ENCODE peak calls at places on chromosomes 16 and 17, in five cellular contexts. One of them, this sample, is unnamed.

GRCh38 chr16:83781-84615 is 6.0 kb downstream of the MPG start:
- DNase-seq in lower leg skin: no peak
- DNase-seq in GM12891: no peak
- DNase-seq in heart left ventricle: no peak
- DNase-seq in uterus: no peak
- DNase-seq in this sample: peak; percentile 64

GRCh38 chr17:7084058-7084457 is 4.0 kb upstream of the CLEC10A start:
- DNase-seq in lower leg skin: no peak
- DNase-seq in GM12891: no peak
- DNase-seq in heart left ventricle: no peak
- DNase-seq in uterus: no peak
- DNase-seq in this sample: peak; percentile 79

GRCh38 chr17:4807534-4808377 is 804 bp downstream of the PLD2 start:
- DNase-seq in lower leg skin: no peak
- DNase-seq in GM12891: no peak
- DNase-seq in heart left ventricle: peak; percentile 64
- DNase-seq in uterus: no peak
- DNase-seq in this sample: no peak

GRCh38 chr16:85699628-85700027 is 10.9 kb upstream of the GINS2 start:
- DNase-seq in lower leg skin: no peak
- DNase-seq in GM12891: no peak
- DNase-seq in heart left ventricle: no peak
- DNase-seq in uterus: no peak
- DNase-seq in this sample: no peak

GRCh38 chr16:23539984-23540816 is 16.9 kb downstream of the EARS2 start:
- DNase-seq in lower leg skin: no peak
- DNase-seq in GM12891: no peak
- DNase-seq in heart left ventricle: no peak
- DNase-seq in uterus: no peak
- DNase-seq in this sample: no peak

GRCh38 chr16:23504453-23505179 is 5.7 kb downstream of the GGA2 start:
- DNase-seq in lower leg skin: peak; percentile 91
- DNase-seq in GM12891: peak; percentile 34
- DNase-seq in heart left ventricle: peak; percentile 73
- DNase-seq in uterus: peak; percentile 47
- DNase-seq in this sample: peak; percentile 87

GRCh38 chr16:84246679-84247077 is 6.9 kb upstream of the KCNG4 start:
- DNase-seq in lower leg skin: no peak
- DNase-seq in GM12891: no peak
- DNase-seq in heart left ventricle: no peak
- DNase-seq in uterus: no peak
- DNase-seq in this sample: no peak

GRCh38 chr17:60665602-60666001 is 12.0 kb upstream of the BCAS3 start:
- DNase-seq in lower leg skin: no peak
- DNase-seq in GM12891: no peak
- DNase-seq in heart left ventricle: no peak
- DNase-seq in uterus: no peak
- DNase-seq in this sample: no peak

GRCh38 chr17:43766413-43767052 is 7.9 kb upstream of the SOST start:
- DNase-seq in lower leg skin: peak; percentile 90
- DNase-seq in GM12891: no peak
- DNase-seq in heart left ventricle: no peak
- DNase-seq in uterus: peak; percentile 61
- DNase-seq in this sample: peak; percentile 56

GRCh38 chr16:90008708-90009145 is 10.5 kb downstream of the DBNDD1 start:
- DNase-seq in lower leg skin: no peak
- DNase-seq in GM12891: peak; percentile 78
- DNase-seq in heart left ventricle: no peak
- DNase-seq in uterus: no peak
- DNase-seq in this sample: no peak

GRCh38 chr16:82523786-82524185 is 103.0 kb upstream of the CDH13 start:
- DNase-seq in lower leg skin: no peak
- DNase-seq in GM12891: no peak
- DNase-seq in heart left ventricle: no peak
- DNase-seq in uterus: no peak
- DNase-seq in this sample: no peak

GRCh38 chr17:38918916-38919315 is 6.5 kb upstream of the LASP1NB start:
- DNase-seq in lower leg skin: peak; percentile 74
- DNase-seq in GM12891: no peak
- DNase-seq in heart left ventricle: no peak
- DNase-seq in uterus: no peak
- DNase-seq in this sample: no peak

GRCh38 chr17:2705888-2706795 is 5.4 kb downstream of the CLUH start:
- DNase-seq in lower leg skin: no peak
- DNase-seq in GM12891: no peak
- DNase-seq in heart left ventricle: peak; percentile 65
- DNase-seq in uterus: no peak
- DNase-seq in this sample: no peak

GRCh38 chr17:82106697-82107305 is 8.8 kb upstream of the FASN start:
- DNase-seq in lower leg skin: no peak
- DNase-seq in GM12891: no peak
- DNase-seq in heart left ventricle: peak; percentile 57
- DNase-seq in uterus: peak; percentile 17
- DNase-seq in this sample: no peak

GRCh38 chr17:61248399-61248798 is 151.2 kb upstream of the TBX2 start:
- DNase-seq in lower leg skin: no peak
- DNase-seq in GM12891: no peak
- DNase-seq in heart left ventricle: no peak
- DNase-seq in uterus: no peak
- DNase-seq in this sample: no peak

GRCh38 chr16:2468142-2468724 is 2.9 kb upstream of the NTN3 start:
- DNase-seq in lower leg skin: no peak
- DNase-seq in GM12891: no peak
- DNase-seq in heart left ventricle: peak; percentile 58
- DNase-seq in uterus: no peak
- DNase-seq in this sample: peak; percentile 14

GRCh38 chr17:2656293-2656692 is 55.3 kb downstream of the CLUH start:
- DNase-seq in lower leg skin: no peak
- DNase-seq in GM12891: no peak
- DNase-seq in heart left ventricle: no peak
- DNase-seq in uterus: no peak
- DNase-seq in this sample: no peak

GRCh38 chr17:66647391-66647983 is 187.4 kb upstream of the CACNG5 start:
- DNase-seq in lower leg skin: no peak
- DNase-seq in GM12891: no peak
- DNase-seq in heart left ventricle: no peak
- DNase-seq in uterus: no peak
- DNase-seq in this sample: no peak

GRCh38 chr17:79023886-79024771 is at the start of gene C1QTNF1:
- DNase-seq in lower leg skin: peak; percentile 92
- DNase-seq in GM12891: peak; percentile 62
- DNase-seq in heart left ventricle: peak; percentile 82
- DNase-seq in uterus: no peak
- DNase-seq in this sample: no peak
- TF ChIP-seq POLR2A in lower leg skin: no peak
- TF ChIP-seq POLR2A in GM12891: no peak
- TF ChIP-seq POLR2A in heart left ventricle: no peak
- TF ChIP-seq POLR2A in uterus: peak; percentile 10
- TF ChIP-seq POLR2A in this sample: no peak

DNA sequence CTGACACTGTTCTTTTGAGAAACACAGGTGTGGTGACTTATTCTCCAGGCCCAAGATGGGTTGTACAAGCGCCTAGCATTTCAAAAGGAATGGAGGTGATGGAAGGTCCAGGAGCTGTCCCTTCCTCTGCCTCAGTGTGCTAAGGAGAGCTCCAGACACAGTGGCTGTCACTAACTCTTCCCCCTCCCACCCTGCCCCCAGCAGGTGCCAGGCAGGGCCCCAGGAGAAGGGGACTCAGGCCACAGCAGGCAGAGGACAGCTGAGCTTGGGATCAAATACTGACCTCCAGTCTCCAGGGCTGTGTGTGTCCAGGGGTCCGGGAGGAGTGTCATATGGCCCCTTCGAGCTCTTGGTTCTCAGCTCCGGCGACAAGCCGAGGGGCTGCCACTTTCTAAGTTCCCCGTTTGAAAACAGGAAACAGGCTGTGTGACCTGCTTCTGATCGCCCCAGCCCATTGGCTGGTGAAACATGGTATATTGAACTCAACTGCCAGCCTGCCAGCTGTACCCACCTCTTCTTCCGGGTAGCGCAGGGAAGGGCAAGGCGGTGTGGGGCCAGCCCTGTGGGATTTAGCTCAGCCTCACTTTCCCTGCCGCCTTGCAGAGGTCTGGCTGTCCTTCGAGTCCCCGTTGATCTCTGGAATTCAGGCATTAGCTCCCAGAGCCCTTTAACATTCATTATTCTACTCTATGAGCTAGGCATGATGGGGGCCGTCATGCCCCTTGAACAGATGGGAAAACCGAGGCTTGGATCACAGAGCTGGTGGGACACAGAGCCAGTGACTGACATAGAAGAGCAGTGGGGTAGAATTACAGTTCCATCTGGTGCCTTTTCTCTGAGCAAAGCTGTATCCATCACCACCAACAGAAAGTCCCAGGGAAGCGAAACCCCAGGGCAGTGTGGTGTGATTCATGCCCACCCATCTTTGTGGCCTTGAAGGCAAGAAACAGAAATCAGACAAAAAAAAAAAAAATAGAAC is at the start of gene SNX20:
- DNase-seq in lower leg skin: peak; percentile 87
- DNase-seq in GM12891: no peak
- DNase-seq in heart left ventricle: no peak
- DNase-seq in uterus: no peak
- DNase-seq in this sample: no peak
- TF ChIP-seq POLR2A in lower leg skin: no peak
- TF ChIP-seq POLR2A in GM12891: peak; percentile 61
- TF ChIP-seq POLR2A in heart left ventricle: no peak
- TF ChIP-seq POLR2A in uterus: no peak
- TF ChIP-seq POLR2A in this sample: no peak

GRCh38 chr16:88368036-88368435 is 14.7 kb upstream of the ZNF469 start:
- DNase-seq in lower leg skin: no peak
- DNase-seq in GM12891: no peak
- DNase-seq in heart left ventricle: peak; percentile 51
- DNase-seq in uterus: no peak
- DNase-seq in this sample: peak; percentile 29
- TF ChIP-seq POLR2A in lower leg skin: no peak
- TF ChIP-seq POLR2A in GM12891: no peak
- TF ChIP-seq POLR2A in heart left ventricle: no peak
- TF ChIP-seq POLR2A in uterus: no peak
- TF ChIP-seq POLR2A in this sample: no peak

DNA sequence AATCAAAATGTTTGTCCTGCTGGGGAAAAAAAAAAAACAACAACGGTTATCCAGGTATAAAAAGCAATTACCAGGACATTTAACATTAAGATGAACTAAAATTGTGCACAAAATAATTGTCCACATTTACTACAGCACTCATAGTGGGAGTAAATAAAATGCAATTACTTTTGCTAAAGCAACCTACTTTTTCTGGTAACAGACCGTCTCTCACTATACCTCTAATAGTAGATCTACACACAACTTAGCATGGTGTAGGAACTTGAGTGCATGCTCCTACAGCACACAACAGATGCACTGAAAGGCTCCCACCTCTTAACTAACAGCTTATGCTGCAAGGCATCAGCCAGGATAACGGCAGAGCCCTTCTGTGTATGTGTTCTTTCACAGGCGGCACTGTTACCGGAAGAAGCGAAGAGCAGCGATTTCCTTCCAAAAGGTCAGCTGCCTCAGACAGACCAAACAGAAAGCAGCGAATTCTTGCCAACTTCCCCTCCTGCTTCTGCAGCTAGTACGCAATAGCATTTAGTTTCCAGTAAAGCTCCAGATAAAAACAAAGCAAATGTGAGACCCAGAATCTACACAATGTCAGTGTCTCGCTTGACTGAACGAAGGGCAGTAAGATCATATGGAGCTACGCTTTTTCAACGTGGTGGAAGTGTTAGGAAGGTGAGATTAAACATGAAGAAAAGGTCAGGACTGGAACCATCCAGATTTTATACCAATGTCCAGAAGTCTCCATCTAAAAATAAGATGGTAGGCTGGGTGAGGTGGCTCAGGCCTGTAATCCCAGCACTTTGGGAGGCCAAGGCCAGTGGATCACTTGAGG is 27.6 kb downstream of the STAT5B start:
- DNase-seq in lower leg skin: peak; percentile 93
- DNase-seq in GM12891: peak; percentile 35
- DNase-seq in heart left ventricle: peak; percentile 64
- DNase-seq in uterus: peak; percentile 90
- DNase-seq in this sample: peak; percentile 95
- TF ChIP-seq POLR2A in lower leg skin: no peak
- TF ChIP-seq POLR2A in GM12891: peak; percentile 86
- TF ChIP-seq POLR2A in heart left ventricle: peak; percentile 62
- TF ChIP-seq POLR2A in uterus: peak; percentile 72
- TF ChIP-seq POLR2A in this sample: peak; percentile 11

DNA sequence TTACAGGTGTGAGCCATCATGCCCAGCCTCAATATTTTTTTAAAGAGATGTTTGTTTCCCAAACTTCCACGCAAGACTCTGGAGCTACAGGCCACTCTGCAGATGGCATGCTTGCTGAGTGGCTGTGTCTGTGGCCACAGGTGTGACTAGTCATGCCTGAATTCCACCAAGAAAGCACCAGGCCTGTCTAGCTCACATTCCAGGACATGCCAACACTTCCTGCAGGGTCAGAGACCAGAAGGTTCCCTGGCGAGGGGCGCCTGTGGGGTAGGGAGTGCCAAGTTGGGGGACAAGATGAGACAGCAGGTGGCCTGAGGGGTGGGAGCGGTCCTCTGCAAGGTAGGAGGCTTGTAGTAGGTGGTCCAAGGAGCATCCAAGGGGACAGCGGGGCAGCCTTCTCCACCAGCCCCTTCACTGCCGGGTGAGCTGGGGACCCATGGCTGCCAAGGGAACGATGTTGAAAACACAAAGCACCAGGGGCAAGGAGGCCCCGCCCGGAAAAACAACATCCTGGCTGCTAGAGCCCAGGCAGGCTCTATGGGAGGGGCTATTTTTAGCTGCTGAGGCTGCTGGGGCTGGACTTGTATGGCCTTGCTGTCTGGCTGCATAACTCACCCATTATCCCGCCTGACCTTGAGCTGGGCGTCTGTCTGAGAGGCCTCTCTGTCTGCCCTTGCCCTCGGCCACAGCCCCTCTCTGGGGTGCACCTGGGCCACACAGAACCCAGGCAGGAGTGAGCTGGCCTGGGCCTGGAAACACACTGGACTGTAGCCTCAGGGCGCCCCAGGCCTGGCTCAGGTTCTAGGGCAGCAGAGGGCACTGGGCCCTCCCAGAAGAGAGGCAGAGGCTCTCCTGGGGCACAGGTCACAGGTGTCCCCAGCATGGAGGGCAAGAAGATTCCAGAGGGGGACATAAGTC is 5.7 kb downstream of the TRIM47 start:
- DNase-seq in lower leg skin: peak; percentile 96
- DNase-seq in GM12891: no peak
- DNase-seq in heart left ventricle: peak; percentile 88
- DNase-seq in uterus: peak; percentile 89
- DNase-seq in this sample: peak; percentile 95
- TF ChIP-seq POLR2A in lower leg skin: no peak
- TF ChIP-seq POLR2A in GM12891: no peak
- TF ChIP-seq POLR2A in heart left ventricle: peak; percentile 56
- TF ChIP-seq POLR2A in uterus: no peak
- TF ChIP-seq POLR2A in this sample: peak; percentile 63

GRCh38 chr16:19119564-19119963 is 5.8 kb downstream of the ITPRIPL2 start:
- DNase-seq in lower leg skin: no peak
- DNase-seq in GM12891: no peak
- DNase-seq in heart left ventricle: no peak
- DNase-seq in uterus: peak; percentile 34
- DNase-seq in this sample: peak; percentile 42
- TF ChIP-seq POLR2A in lower leg skin: no peak
- TF ChIP-seq POLR2A in GM12891: no peak
- TF ChIP-seq POLR2A in heart left ventricle: no peak
- TF ChIP-seq POLR2A in uterus: no peak
- TF ChIP-seq POLR2A in this sample: peak; percentile 57

This sample was measured in endothelial cell of umbilical vein.